ENCODE peak calls at places on chromosomes 2 and 18, in nine cellular contexts. V is activated gamma-delta T cell treated with anti-CD3 and anti-CD28 coated beads, Interleukin-2, amount 50 U/mL, for 16 hours; W is left ventricle myocardium superior; S is fibroblast of lung; U is cardiac fibroblast; F is right atrium auricular region; M is activated CD4-positive, CD25-positive, alpha-beta regulatory T cell; T is CD8-positive, alpha-beta memory T cell; O is ovary. Y is an unnamed sample.

GRCh38 chr2:105274046-105274445 is 32.5 kb downstream of the GPR45 start:
- DNase-seq in V (no peak), W (no peak), S (no peak), U (no peak), F (no peak), M (no peak), T (no peak), O (no peak), Y (no peak)

GRCh38 chr2:172554352-172555271 is 1.3 kb upstream of the PDK1 start:
- DNase-seq in V (no peak), W (no peak), S (no peak), U (peak; percentile 12), F (no peak), M (no peak), T (no peak), O (no peak), Y (peak; percentile 20)

GRCh38 chr2:176931588-176932563 is 280.7 kb upstream of the HNRNPA3 start:
- DNase-seq in V (no peak), W (no peak), S (peak; percentile 22), U (peak; percentile 6), F (no peak), M (no peak), T (peak; percentile 60), O (no peak), Y (peak; percentile 74)

GRCh38 chr2:36579297-36579664 is 18.7 kb downstream of the FEZ2 start:
- DNase-seq in V (no peak), W (no peak), S (no peak), U (no peak), F (no peak), M (no peak), T (no peak), O (no peak), Y (no peak)

GRCh38 chr2:10478916-10479315 is 30.8 kb upstream of the ODC1 start:
- DNase-seq in V (no peak), W (no peak), S (no peak), U (no peak), F (no peak), M (no peak), T (no peak), O (no peak), Y (no peak)

GRCh38 chr2:68789603-68790002 is 55.0 kb downstream of the ARHGAP25 start:
- DNase-seq in V (peak; percentile 20), W (no peak), S (no peak), U (no peak), F (no peak), M (no peak), T (no peak), O (no peak), Y (no peak)

GRCh38 chr2:229870903-229871650 is 50.7 kb downstream of the TRIP12 start:
- DNase-seq in V (no peak), W (no peak), S (no peak), U (no peak), F (no peak), M (no peak), T (no peak), O (no peak), Y (no peak)

GRCh38 chr18:23105581-23106219 is 29.6 kb upstream of the CABLES1 start:
- DNase-seq in V (no peak), W (no peak), S (no peak), U (no peak), F (no peak), M (no peak), T (no peak), O (no peak), Y (peak; percentile 17)

GRCh38 chr2:98394595-98395153 is 48.4 kb downstream of the CNGA3 start:
- DNase-seq in V (no peak), W (no peak), S (no peak), U (peak; percentile 58), F (no peak), M (no peak), T (no peak), O (no peak), Y (no peak)

GRCh38 chr18:27184115-27185024 is 738 bp downstream of the CHST9 start:
- DNase-seq in V (no peak), W (peak; percentile 27), S (no peak), U (no peak), F (no peak), M (no peak), T (no peak), O (no peak), Y (peak; percentile 21)

GRCh38 chr2:85199692-85200091 is 66.5 kb downstream of the TCF7L1 start:
- DNase-seq in V (no peak), W (no peak), S (peak; percentile 29), U (peak; percentile 34), F (no peak), M (no peak), T (no peak), O (no peak), Y (no peak)

GRCh38 chr2:12606472-12607000 is 110.2 kb upstream of the TRIB2 start:
- DNase-seq in V (no peak), W (no peak), S (peak; percentile 52), U (peak; percentile 50), F (no peak), M (no peak), T (peak; percentile 6), O (peak; percentile 26), Y (peak; percentile 52)

GRCh38 chr2:157806426-157806825 is 69.7 kb downstream of the ACVR1 start:
- DNase-seq in V (no peak), W (no peak), S (no peak), U (no peak), F (no peak), M (no peak), T (no peak), O (no peak), Y (no peak)

GRCh38 chr2:232245111-232245510 is 133.4 kb upstream of the ALPP start:
- DNase-seq in V (no peak), W (no peak), S (no peak), U (no peak), F (no peak), M (no peak), T (no peak), O (no peak), Y (no peak)

GRCh38 chr18:25516121-25516520 is 164.2 kb upstream of the ZNF521 start:
- DNase-seq in V (no peak), W (no peak), S (no peak), U (no peak), F (no peak), M (no peak), T (no peak), O (no peak), Y (no peak)

GRCh38 chr18:13614701-13615288 is 111.6 kb downstream of the FAM210A start:
- DNase-seq in V (no peak), W (peak; percentile 52), S (no peak), U (no peak), F (peak; percentile 61), M (no peak), T (peak; percentile 25), O (no peak), Y (no peak)

GRCh38 chr2:130825231-130825971 is 11.3 kb upstream of the ARHGEF4 start:
- DNase-seq in V (no peak), W (no peak), S (no peak), U (no peak), F (no peak), M (no peak), T (no peak), O (no peak), Y (no peak)

GRCh38 chr2:187575081-187576067 is 21.1 kb upstream of the TFPI start:
- DNase-seq in V (no peak), W (no peak), S (peak; percentile 93), U (peak; percentile 53), F (no peak), M (no peak), T (no peak), O (no peak), Y (no peak)

GRCh38 chr18:52617931-52618330 is 277.9 kb downstream of the DCC start:
- DNase-seq in V (no peak), W (no peak), S (no peak), U (peak; percentile 1), F (no peak), M (no peak), T (no peak), O (no peak), Y (no peak)

GRCh38 chr18:72762505-72763122 is 105.2 kb downstream of the NETO1 start:
- DNase-seq in V (no peak), W (no peak), S (peak; percentile 76), U (peak; percentile 81), F (no peak), M (no peak), T (no peak), O (no peak), Y (peak; percentile 68)

GRCh38 chr2:224892574-224893204 is 149.6 kb downstream of the DOCK10 start:
- DNase-seq in V (no peak), W (no peak), S (no peak), U (no peak), F (no peak), M (no peak), T (no peak), O (no peak), Y (no peak)

GRCh38 chr18:34901299-34901698 is 139.9 kb upstream of the MAPRE2 start:
- DNase-seq in V (no peak), W (no peak), S (peak; percentile 43), U (peak; percentile 35), F (no peak), M (no peak), T (no peak), O (no peak), Y (peak; percentile 9)

GRCh38 chr2:225103737-225104141 is 61.5 kb upstream of the DOCK10 start:
- DNase-seq in V (no peak), W (no peak), S (peak; percentile 34), U (peak; percentile 88), F (no peak), M (no peak), T (no peak), O (no peak), Y (peak; percentile 53)

GRCh38 chr18:40152859-40153258 is 1802.2 kb upstream of the PIK3C3 start:
- DNase-seq in V (no peak), W (no peak), S (peak; percentile 53), U (peak; percentile 63), F (no peak), M (no peak), T (no peak), O (no peak), Y (no peak)

GRCh38 chr18:49565656-49566055 is 3.8 kb downstream of the LIPG start:
- DNase-seq in V (no peak), W (peak; percentile 55), S (peak; percentile 67), U (peak; percentile 36), F (no peak), M (no peak), T (no peak), O (no peak), Y (no peak)

GRCh38 chr2:135996304-135996703 is 10.9 kb upstream of the DARS1 start:
- DNase-seq in V (no peak), W (no peak), S (no peak), U (no peak), F (no peak), M (no peak), T (no peak), O (no peak), Y (no peak)

GRCh38 chr2:65686928-65687521 is 254.6 kb upstream of the SPRED2 start:
- DNase-seq in V (no peak), W (no peak), S (no peak), U (no peak), F (no peak), M (no peak), T (no peak), O (no peak), Y (peak; percentile 10)

GRCh38 chr2:65281626-65282351 is 54.2 kb downstream of the ACTR2 start:
- DNase-seq in V (no peak), W (peak; percentile 40), S (no peak), U (peak; percentile 62), F (peak; percentile 49), M (no peak), T (no peak), O (peak; percentile 34), Y (no peak)